ENCODE peak calls at places on chromosomes 7 and 10, in five cellular contexts. Z, G, L, D and H are unnamed samples.

GRCh38 chr7:55484834-55485233 is 87.5 kb downstream of the VOPP1 start:
- DNase-seq in D (no peak), Z (no peak), L (no peak), G (no peak), H (no peak)

GRCh38 chr10:44395396-44395795 is 10.5 kb upstream of the CXCL12 start:
- DNase-seq in D (no peak), L (no peak), Z (no peak), G (no peak), H (no peak)

GRCh38 chr7:79495544-79496272 is 42.2 kb upstream of the MAGI2 start:
- DNase-seq in G (no peak), Z (no peak), L (peak), D (no peak), H (no peak)

GRCh38 chr7:141071260-141071854 is 2.5 kb upstream of the TMEM178B start:
- DNase-seq in D (peak), L (no peak), G (peak), Z (peak), H (no peak)

GRCh38 chr10:127182161-127182560 is 14.2 kb downstream of the INSYN2A start:
- DNase-seq in G (no peak), L (peak), D (no peak), Z (no peak), H (no peak)

GRCh38 chr7:22109761-22110160 is 164.1 kb upstream of the CDCA7L start:
- DNase-seq in L (peak), Z (peak), G (peak), D (peak), H (peak)

GRCh38 chr10:91598211-91598981 is 34.5 kb downstream of the PPP1R3C start:
- DNase-seq in L (peak), G (no peak), D (no peak), Z (peak), H (no peak)

GRCh38 chr7:101121996-101122932 is 4.6 kb upstream of the SERPINE1 start:
- DNase-seq in L (peak), G (no peak), D (peak), Z (peak), H (peak)

GRCh38 chr7:42714361-42714760 is 197.5 kb downstream of the C7orf25 start:
- DNase-seq in D (no peak), Z (no peak), L (no peak), G (no peak), H (no peak)

GRCh38 chr10:133258066-133258817 is 18.4 kb downstream of the ADAM8 start:
- DNase-seq in D (no peak), L (no peak), Z (no peak), G (no peak), H (peak)

GRCh38 chr10:58457761-58458616 is 54.7 kb upstream of the BICC1 start:
- DNase-seq in Z (no peak), G (no peak), L (peak), D (peak), H (peak)

GRCh38 chr7:107579881-107580715 is at the start of gene BCAP29:
- DNase-seq in Z (peak), D (peak), G (peak), L (peak), H (peak)

GRCh38 chr7:27997188-27997707 is 183.3 kb downstream of the JAZF1 start:
- DNase-seq in Z (no peak), G (no peak), D (no peak), L (no peak), H (no peak)

GRCh38 chr7:91128574-91129348 is 135.5 kb upstream of the FZD1 start:
- DNase-seq in G (no peak), Z (no peak), D (no peak), L (peak), H (no peak)

GRCh38 chr7:70678621-70679251 is 453.2 kb upstream of the GALNT17 start:
- DNase-seq in D (no peak), G (no peak), L (peak), Z (no peak), H (no peak)

GRCh38 chr10:17659328-17659727 is 15.4 kb downstream of the STAM start:
- DNase-seq in D (no peak), L (no peak), Z (no peak), G (no peak), H (no peak)

GRCh38 chr10:133388265-133388972 is 5.5 kb upstream of the MTG1 start:
- DNase-seq in D (no peak), Z (no peak), L (no peak), G (no peak), H (peak)

GRCh38 chr10:86285136-86285790 is 81.3 kb downstream of the GRID1 start:
- DNase-seq in G (no peak), Z (no peak), L (no peak), D (no peak), H (no peak)

GRCh38 chr10:124342821-124343170 is 75.9 kb downstream of the OAT start:
- DNase-seq in D (no peak), G (no peak), L (no peak), Z (no peak), H (no peak)

GRCh38 chr7:111174476-111174875 is 83.5 kb downstream of the LRRN3 start:
- DNase-seq in G (no peak), L (no peak), D (no peak), Z (no peak), H (no peak)

GRCh38 chr7:7821517-7821916 is 103.1 kb upstream of the RPA3 start:
- DNase-seq in D (no peak), Z (no peak), G (no peak), L (no peak), H (no peak)

GRCh38 chr10:19579841-19580240 is 236.4 kb upstream of the PLXDC2 start:
- DNase-seq in L (no peak), Z (no peak), G (no peak), D (no peak), H (no peak)

GRCh38 chr10:84155521-84155920 is 16.2 kb downstream of the GHITM start:
- DNase-seq in L (no peak), G (no peak), Z (no peak), D (no peak), H (no peak)

GRCh38 chr10:58291538-58292174 is 22.7 kb downstream of the CISD1 start:
- DNase-seq in L (peak), D (no peak), G (peak), Z (no peak), H (no peak)

GRCh38 chr10:124676416-124677062 is 67.6 kb downstream of the FAM53B start:
- DNase-seq in Z (no peak), G (no peak), D (no peak), L (peak), H (no peak)